ENCODE peak calls at places on chromosomes 2 and 18, in eight cellular contexts. P is COR-L47; I is stimulated activated CD4-positive, alpha-beta T cell treated with anti-CD3 and anti-CD28 coated beads, Interleukin-1b, Interleukin-23, amount 100 ng/mL, for 48 hours; U is GM06990; V is hypothalamus; G is activated naive CD4-positive, alpha-beta T cell treated with anti-CD3 and anti-CD28 coated beads, Interleukin-2, amount 50 U/mL, for 72 hours; W is left ventricle myocardium inferior; M is CD8-positive, alpha-beta T cell. A is an unnamed sample.

GRCh38 chr2:85112906-85113625 is 20.1 kb upstream of the TCF7L1 start:
- DNase-seq in G (no peak), I (no peak), U (no peak), W (no peak), M (no peak), V (no peak), P (no peak), A (peak)

GRCh38 chr18:63157293-63158011 is 162.1 kb downstream of the BCL2 start:
- DNase-seq in M (no peak), P (peak), I (no peak), U (peak), W (no peak), G (no peak), V (no peak), A (no peak)

GRCh38 chr18:37985126-37985525 is 419.5 kb upstream of the CELF4 start:
- DNase-seq in V (no peak), W (no peak), M (no peak), U (no peak), P (no peak), G (no peak), I (no peak), A (no peak)

GRCh38 chr2:201964631-201965206 is 68.9 kb upstream of the FZD7 start:
- DNase-seq in W (no peak), P (peak), G (peak), U (no peak), M (peak), V (peak), I (peak), A (no peak)

GRCh38 chr2:38728694-38729093 is 22.5 kb downstream of the SRSF7 start:
- DNase-seq in V (no peak), P (no peak), I (no peak), U (no peak), G (no peak), W (no peak), M (no peak), A (no peak)

GRCh38 chr2:214543386-214543955 is 132.6 kb downstream of the VWC2L start:
- DNase-seq in M (no peak), V (no peak), P (no peak), G (no peak), U (no peak), W (no peak), I (no peak), A (no peak)

GRCh38 chr2:201971516-201972228 is 62.0 kb upstream of the FZD7 start:
- DNase-seq in V (no peak), P (no peak), I (no peak), U (no peak), M (no peak), W (no peak), G (no peak), A (peak)

GRCh38 chr18:1528964-1529509 is 624.4 kb downstream of the ADCYAP1 start:
- DNase-seq in P (no peak), M (no peak), G (no peak), U (no peak), I (no peak), W (no peak), V (no peak), A (no peak)

GRCh38 chr2:169106563-169107545 is 37.5 kb downstream of the DHRS9 start:
- DNase-seq in U (no peak), M (no peak), V (no peak), W (no peak), G (no peak), P (no peak), I (no peak), A (no peak)

GRCh38 chr18:77374106-77374505 is 124.5 kb downstream of the GALR1 start:
- DNase-seq in P (no peak), W (peak), M (no peak), U (no peak), V (no peak), I (no peak), G (no peak), A (no peak)

GRCh38 chr2:68157002-68157401 is 686 bp upstream of the PNO1 start:
- DNase-seq in U (peak), M (no peak), I (no peak), V (no peak), W (no peak), G (no peak), P (peak), A (peak)

GRCh38 chr2:75606851-75607798 is 39.5 kb upstream of the MRPL19 start:
- DNase-seq in P (no peak), M (no peak), G (no peak), I (no peak), V (no peak), U (no peak), W (no peak), A (peak)